ENCODE peak calls at places on chromosomes 12 and 14, in ten cellular contexts. M is ELR; Q is mesendoderm; Z is fibroblast of the conjunctiva; T is lung microvascular endothelial cell; W is endodermal cell; B is activated T-cell treated with anti-CD3 and anti-CD28 coated beads, Interleukin-2, amount 50 U/mL, for 48 hours; X is ovary; A is OCI-M1; O is EL. G is an unnamed sample.

GRCh38 chr14:69886843-69887242 is 7.6 kb downstream of the SMOC1 start:
- DNase-seq in M (peak), Q (no peak), Z (no peak), T (peak), W (no peak), B (no peak), X (no peak), A (no peak), O (no peak), G (no peak)

GRCh38 chr14:55339770-55340169 is 68.5 kb downstream of the FBXO34 start:
- DNase-seq in M (no peak), Q (no peak), Z (no peak), T (no peak), W (no peak), B (peak), X (no peak), A (peak), O (no peak), G (no peak)

GRCh38 chr12:24838531-24838950 is 110.4 kb downstream of the BCAT1 start:
- DNase-seq in M (peak), Q (no peak), Z (peak), T (no peak), W (no peak), B (peak), X (no peak), A (peak), O (peak), G (no peak)

GRCh38 chr12:106602071-106602470 is 19.3 kb downstream of the RFX4 start:
- DNase-seq in M (no peak), Q (no peak), Z (no peak), T (no peak), W (no peak), B (no peak), X (no peak), A (no peak), O (no peak), G (no peak)

GRCh38 chr12:111756681-111757080 is 10.1 kb upstream of the ALDH2 start:
- DNase-seq in M (no peak), Q (no peak), Z (no peak), T (no peak), W (no peak), B (no peak), X (no peak), A (no peak), O (no peak), G (no peak)

GRCh38 chr14:23089498-23090253 is 5.3 kb downstream of the ACIN1 start:
- DNase-seq in M (no peak), Q (no peak), Z (no peak), T (no peak), W (no peak), B (no peak), X (no peak), A (no peak), O (no peak), G (no peak)

GRCh38 chr12:69475237-69475984 is 5.2 kb downstream of the FRS2 start:
- DNase-seq in M (no peak), Q (no peak), Z (peak), T (peak), W (no peak), B (no peak), X (no peak), A (no peak), O (peak), G (no peak)

GRCh38 chr14:68757618-68758081 is 35.2 kb downstream of the ZFP36L1 start:
- DNase-seq in M (no peak), Q (no peak), Z (no peak), T (peak), W (no peak), B (no peak), X (peak), A (peak), O (no peak), G (no peak)

GRCh38 chr12:30201301-30202160 is 417.8 kb upstream of the TMTC1 start:
- DNase-seq in M (no peak), Q (peak), Z (no peak), T (no peak), W (no peak), B (no peak), X (no peak), A (no peak), O (no peak), G (no peak)

GRCh38 chr12:116459921-116460666 is 99.1 kb upstream of the MAP1LC3B2 start:
- DNase-seq in M (no peak), Q (no peak), Z (no peak), T (no peak), W (no peak), B (no peak), X (no peak), A (no peak), O (no peak), G (peak)

GRCh38 chr12:9750276-9751203 is 10.2 kb downstream of the CD69 start:
- DNase-seq in M (peak), Q (peak), Z (peak), T (peak), W (peak), B (peak), X (peak), A (peak), O (peak), G (peak)

GRCh38 chr14:99317231-99318090 is 45.5 kb upstream of the BCL11B start:
- DNase-seq in M (no peak), Q (no peak), Z (no peak), T (no peak), W (peak), B (no peak), X (no peak), A (no peak), O (no peak), G (no peak)

GRCh38 chr12:24853588-24853987 is 95.3 kb downstream of the BCAT1 start:
- DNase-seq in M (peak), Q (no peak), Z (no peak), T (peak), W (no peak), B (no peak), X (no peak), A (no peak), O (peak), G (peak)

GRCh38 chr12:82351390-82351789 is 6.8 kb downstream of the CCDC59 start:
- DNase-seq in M (no peak), Q (no peak), Z (no peak), T (no peak), W (no peak), B (no peak), X (no peak), A (no peak), O (no peak), G (no peak)

GRCh38 chr14:77151245-77151644 is 9.7 kb upstream of the ZDHHC22 start:
- DNase-seq in M (peak), Q (peak), Z (no peak), T (peak), W (peak), B (peak), X (no peak), A (peak), O (peak), G (peak)

GRCh38 chr12:89636054-89636775 is 72.4 kb downstream of the ATP2B1 start:
- DNase-seq in M (peak), Q (no peak), Z (no peak), T (no peak), W (no peak), B (no peak), X (no peak), A (no peak), O (peak), G (no peak)

GRCh38 chr12:63965936-63966602 is 121.6 kb downstream of the SRGAP1 start:
- DNase-seq in M (peak), Q (no peak), Z (no peak), T (no peak), W (no peak), B (no peak), X (no peak), A (no peak), O (peak), G (peak)